ENCODE peak calls at places on chromosomes 12 and 14, in four cellular contexts. Z is HepG2, B is Panc1, F is K562. S is an unnamed sample.

GRCh38 chr14:66038214-66038977 is 447.8 kb upstream of the CCDC196 start:
- DNase-seq in Z (peak; percentile 3), B (no peak), F (no peak), S (no peak)

GRCh38 chr12:42968426-42968825 is 378.9 kb upstream of the PRICKLE1 start:
- DNase-seq in Z (no peak), B (no peak), F (no peak), S (no peak)

GRCh38 chr12:19915392-19916192 is 452.7 kb upstream of the PDE3A start:
- DNase-seq in Z (no peak), B (no peak), F (no peak), S (peak; percentile 8)

GRCh38 chr12:91542048-91542447 is 359.4 kb upstream of the DCN start:
- DNase-seq in Z (no peak), B (no peak), F (no peak), S (no peak)

GRCh38 chr12:124684971-124685688 is 117.7 kb upstream of the NCOR2 start:
- DNase-seq in Z (no peak), B (no peak), F (no peak), S (no peak)

GRCh38 chr12:3772380-3772779 is 19.5 kb upstream of the CRACR2A start:
- DNase-seq in Z (no peak), B (no peak), F (no peak), S (no peak)

GRCh38 chr12:100699209-100699608 is 95.4 kb upstream of the ANO4 start:
- DNase-seq in Z (no peak), B (no peak), F (no peak), S (no peak)

GRCh38 chr14:23561873-23562821 is 5.4 kb downstream of the AP1G2 start:
- DNase-seq in Z (no peak), B (no peak), F (no peak), S (no peak)

GRCh38 chr14:69346710-69347109 is 51.4 kb downstream of the ERH start:
- DNase-seq in Z (no peak), B (no peak), F (peak; percentile 62), S (no peak)

GRCh38 chr12:100753837-100754236 is 40.7 kb upstream of the ANO4 start:
- DNase-seq in Z (no peak), B (no peak), F (no peak), S (no peak)

GRCh38 chr14:92495041-92495440 is 18.5 kb upstream of the RIN3 start:
- DNase-seq in Z (no peak), B (no peak), F (no peak), S (no peak)

GRCh38 chr12:41573445-41573844 is 385.3 kb downstream of the PDZRN4 start:
- DNase-seq in Z (no peak), B (no peak), F (no peak), S (no peak)

GRCh38 chr12:2341871-2342270 is 289.1 kb downstream of the CACNA1C start:
- DNase-seq in Z (no peak), B (no peak), F (no peak), S (no peak)

GRCh38 chr12:123150273-123150803 is 552 bp downstream of the PITPNM2 start:
- DNase-seq in Z (no peak), B (no peak), F (peak; percentile 80), S (no peak)

GRCh38 chr14:38078393-38078792 is 129.3 kb upstream of the SSTR1 start:
- DNase-seq in Z (no peak), B (no peak), F (no peak), S (no peak)

GRCh38 chr12:125786143-125786542 is 720.9 kb downstream of the AACS start:
- DNase-seq in Z (no peak), B (no peak), F (no peak), S (no peak)

GRCh38 chr12:118553856-118554504 is 177.6 kb downstream of the SUDS3 start:
- DNase-seq in Z (no peak), B (no peak), F (no peak), S (no peak)

GRCh38 chr14:67359319-67359774 is 257 bp downstream of the ATP6V1D start:
- DNase-seq in Z (peak; percentile 3), B (no peak), F (peak; percentile 16), S (no peak)

GRCh38 chr14:80491131-80491530 is 279.8 kb upstream of the DIO2 start:
- DNase-seq in Z (peak; percentile 20), B (no peak), F (no peak), S (no peak)

GRCh38 chr14:87049886-87050820 is 942.8 kb downstream of the GALC start:
- DNase-seq in Z (peak; percentile 37), B (no peak), F (peak; percentile 9), S (no peak)

GRCh38 chr12:117097159-117097558 is 2.1 kb downstream of the TESC start:
- DNase-seq in Z (no peak), B (no peak), F (no peak), S (no peak)

GRCh38 chr12:122064034-122064777 is 14.3 kb upstream of the MLXIP start:
- DNase-seq in Z (peak; percentile 97), B (no peak), F (peak; percentile 96), S (peak; percentile 99)

GRCh38 chr12:52643233-52644077 is 8.6 kb downstream of the KRT2 start:
- DNase-seq in Z (no peak), B (no peak), F (no peak), S (no peak)

GRCh38 chr12:127381043-127381668 is 885.8 kb upstream of the TMEM132C start:
- DNase-seq in Z (peak; percentile 15), B (no peak), F (peak; percentile 83), S (peak; percentile 21)

GRCh38 chr12:549476-550082 is 89.8 kb downstream of the B4GALNT3 start:
- DNase-seq in Z (no peak), B (no peak), F (no peak), S (no peak)

GRCh38 chr12:54385251-54385914 is 850 bp upstream of the ZNF385A start:
- DNase-seq in Z (no peak), B (no peak), F (peak; percentile 71), S (no peak)

GRCh38 chr12:3206536-3207072 is 129.4 kb downstream of the TSPAN9 start:
- DNase-seq in Z (no peak), B (no peak), F (no peak), S (no peak)

GRCh38 chr14:52329678-52330376 is 15.7 kb downstream of the PTGER2 start:
- DNase-seq in Z (no peak), B (no peak), F (no peak), S (no peak)
- TF ChIP-seq TCF7L2 in Z (no peak), B (no peak), F (no peak), S (no peak)

DNA sequence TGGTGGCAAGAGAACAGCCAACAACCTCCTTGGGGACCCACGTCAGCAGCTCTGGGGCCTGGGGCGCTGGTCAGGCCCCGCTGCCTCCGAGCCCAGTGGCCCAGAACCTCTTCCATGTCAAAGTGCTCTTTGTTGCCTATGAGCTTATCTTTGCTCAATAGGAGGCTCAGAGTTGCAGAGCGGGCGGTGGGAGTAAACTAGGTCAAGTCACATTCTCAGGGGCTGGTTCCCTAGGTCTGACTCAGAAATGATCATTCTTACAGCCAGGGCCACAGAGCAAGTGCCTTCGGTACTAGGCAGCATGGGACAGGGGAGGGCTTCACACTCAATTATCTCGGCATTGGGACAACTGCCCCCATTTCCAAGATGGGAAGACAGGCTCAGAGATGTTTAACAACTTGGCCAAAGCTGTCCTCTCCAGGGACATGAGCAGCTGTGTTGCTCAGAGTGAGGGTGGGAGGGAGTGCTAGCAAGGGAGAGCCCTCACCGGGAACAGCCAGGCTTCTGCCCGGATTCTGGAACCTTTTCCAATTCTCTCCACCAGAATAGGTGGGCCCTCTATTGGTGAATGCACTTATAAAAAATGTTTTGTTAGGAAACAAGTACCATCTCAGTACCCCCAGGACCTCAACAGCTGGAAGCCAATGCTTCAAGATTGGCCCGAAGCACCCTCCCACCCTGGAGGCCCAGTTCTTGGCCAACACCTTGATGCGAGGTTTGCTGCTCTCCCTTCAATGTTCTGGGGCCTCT is 11.9 kb downstream of the SLC25A29 start:
- DNase-seq in Z (no peak), B (no peak), F (no peak), S (no peak)
- TF ChIP-seq SIN3A in Z (no peak), B (no peak), F (no peak), S (no peak)

DNA sequence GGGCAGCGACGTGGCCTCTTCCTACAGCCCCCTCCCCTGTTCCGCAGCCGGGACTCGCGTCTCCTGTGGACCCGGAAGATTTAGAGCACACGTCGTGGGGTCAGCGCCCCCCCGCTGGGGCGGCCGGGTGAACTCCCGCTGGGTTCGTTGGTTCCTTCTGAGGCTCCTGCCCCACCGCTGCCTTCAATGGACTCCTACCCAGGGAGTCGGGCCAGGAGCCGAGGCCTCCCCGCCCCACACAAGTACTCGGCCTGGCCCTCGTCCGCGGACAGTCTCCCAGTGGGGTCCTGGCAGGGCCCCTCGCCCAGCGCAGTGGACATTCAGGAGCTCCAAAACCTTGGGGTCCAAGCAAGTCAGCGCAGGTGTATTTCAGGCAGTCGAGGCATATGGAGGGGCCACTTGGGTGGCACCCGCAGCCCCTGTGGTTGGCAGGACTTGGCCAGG is 1.2 kb downstream of the MMP17 start:
- DNase-seq in Z (no peak), B (no peak), F (no peak), S (no peak)
- TF ChIP-seq TCF7L2 in Z (no peak), B (no peak), F (no peak), S (no peak)

DNA sequence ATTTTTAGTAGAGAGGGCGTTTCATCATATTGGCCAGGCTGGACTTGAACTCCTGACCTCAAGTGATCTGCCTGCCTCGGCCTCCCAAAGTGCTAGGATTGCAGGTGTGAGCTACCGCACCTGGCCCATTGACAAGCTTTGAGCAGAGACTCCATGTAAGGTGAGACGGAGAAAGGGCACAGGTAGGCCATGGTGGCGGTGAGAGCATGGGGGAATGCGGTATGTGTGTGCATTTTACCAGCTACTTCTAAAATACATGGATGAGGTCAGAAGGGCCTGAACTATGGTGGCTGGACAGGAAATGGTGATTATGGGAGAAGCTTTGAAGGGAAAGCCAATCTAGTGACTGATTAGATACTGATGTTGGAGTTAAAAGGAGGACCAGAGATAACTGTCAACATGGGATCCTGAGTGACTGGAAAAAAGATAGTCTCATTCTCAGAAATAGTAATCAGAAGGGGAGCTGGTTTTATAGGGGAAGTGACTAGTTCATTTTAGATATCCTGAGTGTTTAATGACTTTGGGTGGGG is 21.9 kb upstream of the PTPRB start:
- DNase-seq in Z (no peak), B (no peak), F (no peak), S (no peak)
- TF ChIP-seq SIN3A in Z (no peak), B (no peak), F (no peak), S (no peak)

DNA sequence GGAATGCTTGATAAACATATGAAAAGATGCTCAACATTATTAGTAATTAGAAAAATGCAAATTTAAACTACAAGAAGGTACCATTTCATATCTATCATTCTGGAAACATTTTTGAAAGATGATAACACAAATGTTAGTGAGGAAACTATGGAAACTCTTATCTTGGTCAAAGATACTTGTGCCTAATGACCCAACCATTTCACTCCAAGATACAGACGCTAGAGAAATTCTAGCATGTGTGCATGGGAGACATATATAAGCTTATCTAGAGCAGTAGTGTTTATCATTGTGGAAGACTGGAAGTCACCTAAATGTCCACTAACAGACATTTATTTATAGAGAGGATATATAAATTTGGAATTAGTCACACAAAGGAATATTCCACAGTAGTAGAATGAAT is 143.1 kb upstream of the HMGA2 start:
- DNase-seq in Z (no peak), B (no peak), F (no peak), S (no peak)
- TF ChIP-seq TCF7L2 in Z (no peak), B (no peak), F (no peak), S (no peak)